ENCODE peak calls at places on chromosome X, in five cellular contexts. J is IMR-90, S is fibroblast of pulmonary artery, E is choroid plexus epithelial cell, W is body of pancreas. F is an unnamed sample.

GRCh38 chrX:104697264-104697663 is 131.3 kb downstream of the IL1RAPL2 start:
- DNase-seq in J (no peak), W (no peak), S (no peak), E (no peak), F (no peak)

GRCh38 chrX:49192722-49193328 is 6.7 kb upstream of the PRICKLE3 start:
- DNase-seq in S (peak; percentile 51), E (peak; percentile 58), J (peak; percentile 25), W (peak; percentile 29), F (peak; percentile 12)

GRCh38 chrX:153642313-153642654 is 4.7 kb upstream of the DUSP9 start:
- DNase-seq in E (no peak), W (no peak), S (no peak), J (no peak), F (no peak)

GRCh38 chrX:13194291-13195103 is 125.4 kb downstream of the ATXN3L start:
- DNase-seq in S (no peak), J (no peak), E (no peak), W (peak; percentile 58), F (no peak)

GRCh38 chrX:11533211-11533651 is 132.5 kb downstream of the ARHGAP6 start:
- DNase-seq in W (no peak), S (peak; percentile 85), E (peak; percentile 82), J (peak; percentile 89), F (peak; percentile 88)

GRCh38 chrX:76148753-76149152 is 24.1 kb upstream of the PBDC1 start:
- DNase-seq in J (peak; percentile 33), S (peak; percentile 32), W (peak; percentile 20), E (peak; percentile 50), F (peak; percentile 62)

GRCh38 chrX:19956923-19957322 is 33.9 kb downstream of the BCLAF3 start:
- DNase-seq in S (no peak), W (peak; percentile 2), E (no peak), J (no peak), F (peak; percentile 49)

GRCh38 chrX:115625577-115626301 is 64.8 kb downstream of the PLS3 start:
- DNase-seq in S (peak; percentile 55), E (peak; percentile 69), J (peak; percentile 57), W (no peak), F (peak; percentile 60)

GRCh38 chrX:119692241-119693031 is 532 bp downstream of the SEPTIN6 start:
- DNase-seq in J (peak; percentile 48), S (peak; percentile 62), W (peak; percentile 21), E (peak; percentile 46), F (peak; percentile 20)

GRCh38 chrX:78168065-78168464 is 28.6 kb upstream of the TAF9B start:
- DNase-seq in W (no peak), J (no peak), E (peak; percentile 2), S (peak; percentile 39), F (no peak)

GRCh38 chrX:136684120-136684519 is 36.2 kb downstream of the CD40LG start:
- DNase-seq in W (no peak), J (no peak), S (no peak), E (no peak), F (no peak)

GRCh38 chrX:80550722-80551121 is 130.5 kb downstream of the TENT5D start:
- DNase-seq in W (no peak), E (no peak), S (no peak), J (no peak), F (no peak)

GRCh38 chrX:131746491-131746968 is 202.7 kb downstream of the OR13H1 start:
- DNase-seq in J (peak; percentile 86), S (no peak), E (no peak), W (no peak), F (peak; percentile 88)

DNA sequence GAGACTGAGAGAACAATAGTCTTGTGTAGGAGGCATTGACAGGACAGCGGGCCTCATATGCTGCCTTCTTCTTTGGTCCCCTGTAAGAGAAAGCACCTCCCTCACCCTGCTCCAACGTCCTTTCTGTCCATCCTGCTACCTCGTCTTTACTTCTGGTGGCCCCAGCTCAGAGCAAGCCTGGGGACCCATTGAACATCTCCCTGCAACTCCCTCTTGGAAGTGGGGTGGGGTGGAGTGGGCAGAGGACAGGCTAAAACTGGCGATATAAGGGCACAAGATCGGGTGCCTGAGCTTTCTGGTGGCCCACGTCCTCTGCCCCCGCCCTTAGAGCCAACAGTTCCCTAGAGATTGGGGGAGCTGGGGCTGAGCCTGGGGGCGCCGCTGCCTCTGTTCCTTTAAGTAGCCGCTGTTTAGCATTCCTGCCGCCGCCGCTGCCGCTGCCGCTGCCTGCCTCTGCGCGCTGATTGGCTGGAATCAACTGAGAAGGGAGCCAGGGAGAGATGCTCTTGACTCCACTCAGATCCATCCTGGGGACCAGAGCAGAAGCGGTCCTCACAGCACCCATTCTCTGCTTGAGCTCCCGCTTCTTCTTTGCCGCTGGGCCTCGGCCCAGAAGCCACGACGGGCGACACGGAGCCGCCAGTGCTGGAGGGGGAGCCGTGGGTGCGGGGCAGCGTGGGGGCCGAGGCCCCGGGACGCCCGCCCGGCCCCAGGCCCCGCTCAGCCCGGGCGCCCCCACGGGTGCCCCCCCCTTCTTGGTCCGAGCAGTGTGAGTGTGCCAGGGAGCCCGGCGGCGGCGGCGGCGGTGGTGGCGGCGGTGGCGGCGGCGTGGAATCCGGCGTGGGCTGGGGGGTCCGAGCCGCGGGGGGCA is at the start of gene DLG3:
- DNase-seq in W (no peak), J (peak; percentile 51), E (peak; percentile 55), S (peak; percentile 44), F (peak; percentile 33)
- H3K4me3 ChIP-seq in W (no peak within 1 kb of the TSS), J (peak within 1 kb of the TSS; percentile 37), E (no peak within 1 kb of the TSS), S (no peak within 1 kb of the TSS), F (no peak within 1 kb of the TSS)

DNA sequence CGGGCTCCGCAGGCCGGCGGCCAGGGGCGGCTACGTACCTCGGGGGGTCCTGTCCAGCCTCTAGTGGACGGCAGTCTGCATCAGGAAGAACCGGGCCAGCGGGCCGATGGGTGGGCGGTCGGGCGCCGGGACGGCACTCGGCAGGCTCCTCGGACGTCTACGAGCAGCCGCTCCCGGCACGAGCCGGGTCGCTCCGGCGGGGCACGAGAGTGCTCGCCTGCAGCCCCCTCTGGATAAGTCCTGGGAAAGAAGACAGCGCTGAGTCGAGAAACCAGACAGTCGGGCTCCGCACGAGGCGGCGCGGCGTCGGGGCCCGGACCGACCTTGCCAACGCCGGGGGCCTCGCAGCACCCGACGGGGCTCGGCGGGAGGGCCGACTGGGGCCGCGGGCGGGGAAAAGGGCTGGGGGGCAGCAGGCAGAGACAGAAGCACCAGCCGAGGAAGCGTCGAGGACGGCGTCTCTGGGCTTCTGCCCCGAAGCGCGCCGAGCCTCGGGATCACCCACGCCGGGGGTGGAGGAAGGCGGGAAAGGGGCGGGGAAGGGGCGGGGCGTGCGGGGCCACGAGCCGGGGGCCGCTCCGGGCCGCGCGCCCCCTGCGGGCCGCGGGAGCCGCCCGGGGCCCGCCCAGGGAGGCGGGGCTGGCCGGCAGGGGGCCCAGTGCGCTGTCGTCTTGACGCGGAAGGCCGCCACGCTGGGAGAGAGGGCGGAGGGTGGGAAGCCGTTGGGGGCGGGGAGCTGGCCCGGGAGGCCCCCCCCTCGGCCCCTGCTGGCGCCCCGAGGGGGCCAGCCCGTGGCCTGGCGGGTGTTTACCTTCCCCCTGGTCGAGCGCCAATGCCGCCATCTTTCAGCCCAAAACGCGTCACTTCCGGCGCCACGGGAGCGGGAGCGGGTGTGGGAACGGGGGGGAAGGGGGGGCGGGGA is 1.9 kb downstream of the KLHL15 start:
- DNase-seq in S (peak; percentile 92), J (peak; percentile 89), E (peak; percentile 93), W (peak; percentile 91), F (peak; percentile 93)
- TF ChIP-seq CTCF in S (no peak), J (peak; percentile 53), E (no peak), W (no peak), F (no peak)

GRCh38 chrX:1493877-1494510 is 41.3 kb upstream of the ASMTL start:
- DNase-seq in W (peak; percentile 21), E (no peak), S (no peak), J (no peak), F (no peak)
- H3K4me3 ChIP-seq in W (no peak overlapping the region), E (no peak overlapping the region), S (no peak overlapping the region), J (no peak overlapping the region), F (no peak overlapping the region)

GRCh38 chrX:99654188-99654587 is 755.9 kb downstream of the PCDH19 start:
- DNase-seq in E (no peak), S (no peak), W (no peak), J (no peak), F (no peak)
- TF ChIP-seq CTCF in E (no peak), S (no peak), W (no peak), J (no peak), F (no peak)

GRCh38 chrX:40157228-40158035 is 59.7 kb upstream of the BCOR start:
- DNase-seq in E (no peak), S (no peak), J (no peak), W (no peak), F (no peak)
- H3K4me3 ChIP-seq in E (peak overlapping the region; percentile 65), S (no peak overlapping the region), J (peak overlapping the region; percentile 56), W (no peak overlapping the region), F (peak overlapping the region; percentile 43)

GRCh38 chrX:18861436-18861950 is 122.4 kb downstream of the PHKA2 start:
- DNase-seq in S (no peak), E (no peak), J (no peak), W (no peak), F (no peak)
- TF ChIP-seq CTCF in S (no peak), E (no peak), J (no peak), W (no peak), F (no peak)

DNA sequence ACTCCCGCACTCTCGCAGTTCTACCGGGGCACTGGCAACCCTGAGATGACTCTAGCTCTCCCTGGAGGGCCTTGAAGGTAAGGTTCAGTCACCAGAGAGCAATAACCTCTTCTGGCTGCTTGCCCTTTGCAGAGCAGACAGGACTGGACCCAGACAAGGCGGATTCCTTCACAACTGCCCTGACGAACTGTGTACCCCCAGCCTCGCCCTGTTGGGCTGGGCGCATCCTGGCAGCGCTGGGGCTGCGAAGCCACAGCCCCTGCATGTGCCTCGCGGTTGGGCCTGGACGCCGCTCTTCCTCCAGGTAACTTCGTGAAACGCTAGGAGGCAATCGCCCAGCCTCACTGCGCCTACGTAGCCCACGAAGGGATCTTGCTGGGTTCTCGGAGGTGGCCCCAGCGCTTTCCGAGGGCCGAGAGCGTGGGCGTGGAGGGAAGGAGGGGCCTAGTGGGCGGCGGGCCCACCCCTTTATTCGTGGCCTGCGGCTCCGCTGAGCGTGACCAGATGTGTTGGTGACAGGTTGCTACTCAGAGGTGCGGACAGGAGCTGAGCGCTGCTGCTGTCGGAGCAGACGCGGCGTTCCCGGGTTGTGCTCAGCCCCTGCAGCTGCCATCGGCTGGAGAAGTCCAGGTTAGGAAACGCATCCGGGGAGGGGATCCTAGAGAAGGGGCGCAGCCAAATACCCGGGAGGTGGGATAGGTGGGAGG is 1.9 kb upstream of the MAMLD1 start:
- DNase-seq in S (peak; percentile 24), J (peak; percentile 26), W (peak; percentile 11), E (peak; percentile 39), F (no peak)
- H3K4me3 ChIP-seq in S (peak overlapping the region; percentile 60), J (peak overlapping the region; percentile 83), W (no peak overlapping the region), E (peak overlapping the region; percentile 69), F (peak overlapping the region; percentile 59)

DNA sequence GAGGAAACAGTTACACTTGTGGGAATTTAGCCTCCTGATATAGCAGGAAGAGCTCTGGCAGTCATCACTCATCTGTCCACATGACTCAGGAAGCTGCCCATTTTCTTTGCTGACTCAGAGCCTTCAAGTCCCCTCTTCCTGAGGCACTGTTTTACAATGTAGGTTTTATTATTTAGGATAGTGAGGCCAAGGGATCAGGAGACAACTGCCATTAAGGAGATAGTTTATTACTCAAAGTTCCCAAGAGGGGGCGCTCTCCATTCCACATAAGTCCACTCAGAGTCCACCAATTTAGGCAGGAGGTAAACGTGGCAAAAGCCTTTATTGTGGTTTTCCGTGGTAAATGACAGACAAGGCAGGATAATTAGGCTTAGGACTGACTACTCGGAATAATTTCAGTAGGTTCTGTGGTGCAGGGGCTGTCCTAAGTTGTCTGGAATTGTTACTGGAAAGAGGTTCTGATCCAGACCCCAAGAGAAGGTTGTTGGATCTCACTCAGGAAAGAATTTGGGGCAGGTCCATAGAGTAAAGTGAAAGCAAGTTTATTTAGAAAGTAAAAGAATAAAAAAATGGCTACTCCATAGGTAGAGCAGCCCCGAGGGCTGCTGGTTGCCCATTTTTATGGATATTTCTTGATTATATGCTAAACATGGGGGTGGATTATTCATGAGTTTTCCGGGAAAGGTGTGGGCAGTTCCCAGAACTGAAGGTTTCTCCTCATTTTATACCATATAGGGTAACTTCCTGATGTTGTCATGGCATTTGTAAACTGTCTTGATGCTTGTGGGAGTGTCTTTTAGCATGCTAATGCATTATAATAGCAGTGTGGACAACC is 96.0 kb upstream of the RAB40AL start:
- DNase-seq in S (peak; percentile 31), W (no peak), J (peak; percentile 34), E (peak; percentile 31), F (peak; percentile 6)
- TF ChIP-seq CTCF in S (peak; percentile 28), W (no peak), J (peak; percentile 9), E (peak; percentile 23), F (no peak)

F was measured in astrocyte of the spinal cord.